ENCODE peak calls at places on chromosome 10, in five cellular contexts. C, W, G, Z and Q are unnamed samples.

GRCh38 chr10:58963101-58963534 is 213.3 kb upstream of the PHYHIPL start:
- DNase-seq in W (no peak), G (no peak), Z (no peak), C (no peak), Q (no peak)

GRCh38 chr10:4241724-4242345 is 456.8 kb upstream of the KLF6 start:
- DNase-seq in G (no peak), Z (no peak), C (peak; percentile 54), W (no peak), Q (no peak)

GRCh38 chr10:69772933-69773704 is 28.6 kb upstream of the COL13A1 start:
- DNase-seq in W (no peak), C (no peak), Z (no peak), G (no peak), Q (no peak)

GRCh38 chr10:127017406-127018297 is 112.4 kb downstream of the DOCK1 start:
- DNase-seq in Z (no peak), C (no peak), W (no peak), G (no peak), Q (no peak)

GRCh38 chr10:30977385-30977784 is 54.3 kb downstream of the ZNF438 start:
- DNase-seq in C (no peak), G (no peak), Z (no peak), W (no peak), Q (no peak)

GRCh38 chr10:130418731-130419130 is 282.5 kb downstream of the GLRX3 start:
- DNase-seq in W (no peak), Z (no peak), C (no peak), G (no peak), Q (no peak)

GRCh38 chr10:60967854-60968484 is 24.0 kb upstream of the RHOBTB1 start:
- DNase-seq in G (no peak), Z (no peak), C (no peak), W (no peak), Q (no peak)

GRCh38 chr10:11959966-11960365 is 82.6 kb downstream of the UPF2 start:
- DNase-seq in W (no peak), Z (no peak), C (no peak), G (no peak), Q (no peak)

GRCh38 chr10:21285742-21286311 is 239.7 kb downstream of the SKIDA1 start:
- DNase-seq in Z (no peak), W (no peak), G (no peak), C (no peak), Q (no peak)

GRCh38 chr10:96606216-96606615 is 19.4 kb upstream of the TM9SF3 start:
- DNase-seq in Z (no peak), G (no peak), W (no peak), C (no peak), Q (no peak)

GRCh38 chr10:100805543-100806355 is 60.4 kb downstream of the PAX2 start:
- DNase-seq in C (no peak), W (no peak), Z (peak; percentile 44), G (no peak), Q (no peak)

GRCh38 chr10:20747782-20748181 is 149.3 kb downstream of the NEBL start:
- DNase-seq in C (no peak), W (no peak), Z (no peak), G (no peak), Q (no peak)

GRCh38 chr10:106972381-106972780 is 192.1 kb downstream of the SORCS1 start:
- DNase-seq in C (no peak), G (no peak), Z (no peak), W (no peak), Q (no peak)

GRCh38 chr10:35643976-35644799 is 2.1 kb upstream of the FZD8 start:
- DNase-seq in C (no peak), W (no peak), G (no peak), Z (no peak), Q (no peak)

GRCh38 chr10:89217057-89217990 is 10.2 kb upstream of the CH25H start:
- DNase-seq in C (peak; percentile 63), W (no peak), Z (no peak), G (peak; percentile 56), Q (peak; percentile 67)

GRCh38 chr10:75593690-75594556 is 162.5 kb downstream of the LRMDA start:
- DNase-seq in W (no peak), C (no peak), Z (no peak), G (no peak), Q (no peak)

GRCh38 chr10:13016886-13017285 is 15.4 kb upstream of the CCDC3 start:
- DNase-seq in C (no peak), Z (no peak), G (no peak), W (no peak), Q (no peak)

GRCh38 chr10:86673827-86674581 is 5.7 kb downstream of the LDB3 start:
- DNase-seq in G (no peak), C (no peak), W (no peak), Z (no peak), Q (no peak)

GRCh38 chr10:31001740-31002139 is 29.9 kb downstream of the ZNF438 start:
- DNase-seq in C (no peak), G (no peak), W (no peak), Z (no peak), Q (no peak)

GRCh38 chr10:30747633-30748032 is 118.1 kb upstream of the LYZL2 start:
- DNase-seq in Z (no peak), W (no peak), G (no peak), C (no peak), Q (peak; percentile 50)

GRCh38 chr10:98246911-98247820 is 20.8 kb downstream of the LOXL4 start:
- DNase-seq in Z (no peak), G (no peak), C (no peak), W (no peak), Q (no peak)

GRCh38 chr10:125953778-125954385 is 57.5 kb downstream of the FANK1 start:
- DNase-seq in Z (no peak), C (no peak), G (no peak), W (no peak), Q (no peak)
- H3K4me1 ChIP-seq in Z (no peaks in the 10 kb centered on the region), C (no peaks in the 10 kb centered on the region), G (no peaks in the 10 kb centered on the region), W (no peaks in the 10 kb centered on the region), Q (no peaks in the 10 kb centered on the region)

GRCh38 chr10:73648975-73649829 is 6.6 kb downstream of the SYNPO2L start:
- DNase-seq in Z (no peak), W (no peak), C (no peak), G (no peak), Q (no peak)

GRCh38 chr10:73648252-73648651 is 7.0 kb upstream of the MYOZ1 start:
- DNase-seq in Z (no peak), C (no peak), G (no peak), W (no peak), Q (no peak)

GRCh38 chr10:73649876-73650536 is 5.8 kb downstream of the SYNPO2L start:
- DNase-seq in Z (no peak), C (no peak), W (no peak), G (no peak), Q (no peak)

GRCh38 chr10:73653195-73653594 is 2.6 kb downstream of the SYNPO2L start:
- DNase-seq in C (no peak), G (no peak), W (no peak), Z (no peak), Q (no peak)

GRCh38 chr10:73650537-73651331 is 5.1 kb downstream of the SYNPO2L start:
- DNase-seq in G (no peak), W (no peak), Z (no peak), C (no peak), Q (no peak)
- H3K4me3 ChIP-seq in G (no peak overlapping the region), W (no peak overlapping the region), Z (no peak overlapping the region), C (no peak overlapping the region), Q (no peak overlapping the region)

DNA sequence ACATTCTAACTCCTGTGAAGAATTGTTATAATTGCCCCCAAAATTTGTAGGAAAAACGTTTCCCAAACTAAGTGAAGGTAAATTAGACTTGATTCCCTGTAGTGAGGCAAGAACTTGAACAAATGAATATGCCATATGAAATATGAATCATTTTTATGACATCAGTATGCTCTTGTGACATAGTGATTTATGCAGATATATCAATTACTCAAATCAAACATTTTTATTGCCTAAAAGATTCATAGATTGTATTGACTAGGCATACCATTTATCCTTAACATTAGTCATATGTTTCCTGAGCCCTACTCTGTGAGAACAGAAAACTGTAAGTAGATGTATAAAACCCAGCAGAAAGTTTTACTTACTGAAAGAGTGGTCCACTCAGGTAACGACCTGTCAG is 245.6 kb downstream of the MALRD1 start:
- DNase-seq in G (no peak), C (no peak), W (no peak), Z (no peak), Q (no peak)
- H3K4me1 ChIP-seq in G (no peaks in the 10 kb centered on the region), C (no peaks in the 10 kb centered on the region), W (no peaks in the 10 kb centered on the region), Z (no peaks in the 10 kb centered on the region), Q (no peaks in the 10 kb centered on the region)

GRCh38 chr10:62081322-62081945 is 179.9 kb downstream of the ARID5B start:
- DNase-seq in W (no peak), C (no peak), G (no peak), Z (no peak), Q (no peak)

GRCh38 chr10:62082729-62083412 is 181.4 kb downstream of the ARID5B start:
- DNase-seq in G (peak; percentile 53), C (no peak), W (no peak), Z (no peak), Q (peak; percentile 94)

GRCh38 chr10:62083413-62083794 is 181.9 kb downstream of the ARID5B start:
- DNase-seq in Z (no peak), W (no peak), G (peak; percentile 8), C (no peak), Q (peak; percentile 22)

GRCh38 chr10:62080905-62081304 is 179.4 kb downstream of the ARID5B start:
- DNase-seq in Z (no peak), C (no peak), W (no peak), G (no peak), Q (no peak)

GRCh38 chr10:62082270-62082669 is 180.8 kb downstream of the ARID5B start:
- DNase-seq in W (no peak), C (no peak), Z (no peak), G (no peak), Q (no peak)
- H3K4me3 ChIP-seq in W (no peak overlapping the region), C (no peak overlapping the region), Z (no peak overlapping the region), G (peak overlapping the region; percentile 8), Q (peak overlapping the region; percentile 71)

DNA sequence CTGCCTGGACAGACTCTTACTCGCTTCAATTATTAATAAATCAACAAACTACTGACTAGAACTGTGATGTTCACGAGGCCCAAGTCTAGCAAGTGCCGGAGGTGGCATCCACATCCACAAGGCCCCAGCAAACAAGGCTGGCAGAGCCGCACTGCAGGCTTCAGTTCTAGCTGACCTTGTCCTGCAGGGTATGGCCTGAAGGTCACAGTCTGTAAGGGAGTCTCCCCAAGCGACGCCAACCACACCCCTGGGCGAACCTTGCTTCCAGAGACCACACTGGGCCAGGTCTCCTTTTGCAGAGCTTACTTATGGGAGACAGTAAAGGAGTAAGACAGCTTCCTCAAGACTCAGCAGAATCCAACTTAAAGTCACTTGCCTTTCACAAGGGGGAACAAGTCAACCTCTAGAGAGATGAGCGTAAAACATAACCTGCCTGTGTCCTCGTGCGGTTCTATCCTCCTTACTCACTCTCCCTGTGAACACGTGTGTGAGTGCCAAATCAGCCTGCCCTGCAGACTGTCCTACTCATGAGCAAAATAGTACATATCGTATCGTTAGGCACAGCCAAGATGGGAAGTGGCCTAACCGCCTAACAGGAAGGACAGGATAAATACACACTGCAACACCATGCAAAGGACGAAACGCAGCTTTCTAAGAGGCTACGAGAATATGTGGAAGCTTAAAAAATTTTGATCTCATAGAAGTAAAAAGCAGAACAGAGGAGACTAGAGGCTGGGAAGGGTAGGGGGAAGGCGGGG is 22.7 kb downstream of the FAM53B start:
- DNase-seq in G (no peak), C (peak; percentile 73), W (peak; percentile 44), Z (peak; percentile 60), Q (no peak)
- H3K4me1 ChIP-seq in G (peaks cover 98% of the 10 kb centered on the region), C (peaks cover 40% of the 10 kb centered on the region), W (no peaks in the 10 kb centered on the region), Z (peaks cover 86% of the 10 kb centered on the region), Q (peaks cover 100% of the 10 kb centered on the region)

GRCh38 chr10:116356833-116357232 is 32.6 kb downstream of the CCDC172 start:
- DNase-seq in C (no peak), Z (no peak), W (no peak), G (no peak), Q (no peak)
- H3K4me3 ChIP-seq in C (no peak overlapping the region), Z (no peak overlapping the region), W (no peak overlapping the region), G (no peak overlapping the region), Q (no peak overlapping the region)

GRCh38 chr10:125039354-125039769 is 97.4 kb downstream of the ZRANB1 start:
- DNase-seq in Z (no peak), W (peak; percentile 46), G (no peak), C (no peak), Q (no peak)
- H3K4me1 ChIP-seq in Z (peaks cover 42% of the 10 kb centered on the region), W (no peaks in the 10 kb centered on the region), G (no peaks in the 10 kb centered on the region), C (peaks cover 6% of the 10 kb centered on the region), Q (no peaks in the 10 kb centered on the region)